ENCODE peak calls at places on chromosomes 16 and 17, in five cellular contexts. O is IMR-90, D is trophoblast cell, A is H9, M is mesendoderm. X is an unnamed sample.

GRCh38 chr17:63285566-63285965 is 160.5 kb downstream of the CYB561 start:
- DNase-seq in A (no peak), O (no peak), M (no peak), D (no peak), X (no peak)

GRCh38 chr17:79338142-79338541 is 263.5 kb downstream of the ENGASE start:
- DNase-seq in A (no peak), D (no peak), M (peak), O (no peak), X (no peak)

GRCh38 chr17:73589096-73589980 is 54.9 kb downstream of the SDK2 start:
- DNase-seq in O (no peak), D (no peak), M (peak), A (no peak), X (no peak)

GRCh38 chr17:54029196-54029595 is 206.5 kb downstream of the KIF2B start:
- DNase-seq in M (no peak), D (peak), O (no peak), A (no peak), X (no peak)

GRCh38 chr17:6643460-6644125 is 2.7 kb downstream of the TXNDC17 start:
- DNase-seq in A (no peak), D (no peak), M (no peak), O (peak), X (peak)

GRCh38 chr16:50627419-50627818 is 53.7 kb downstream of the SNX20 start:
- DNase-seq in M (peak), D (no peak), A (peak), O (no peak), X (no peak)

GRCh38 chr16:31382485-31383161 is 10.5 kb upstream of the ITGAD start:
- DNase-seq in A (peak), O (peak), D (peak), M (peak), X (no peak)

GRCh38 chr16:8905168-8905762 is 23.1 kb downstream of the LITAFD start:
- DNase-seq in O (peak), A (no peak), D (peak), M (peak), X (peak)

GRCh38 chr17:78075011-78075410 is 53.5 kb downstream of the TMC6 start:
- DNase-seq in D (no peak), M (no peak), O (no peak), A (no peak), X (no peak)

GRCh38 chr17:1605681-1606351 is 22.8 kb downstream of the SLC43A2 start:
- DNase-seq in A (no peak), D (no peak), O (no peak), M (no peak), X (no peak)

GRCh38 chr17:5536831-5537230 is 47.5 kb downstream of the NLRP1 start:
- DNase-seq in D (no peak), A (no peak), O (no peak), M (no peak), X (no peak)
- H3K18ac ChIP-seq in D (no peak), A (no peak), O (no peak), M (no peak), X (no peak)

GRCh38 chr16:28527985-28528384 is 10.8 kb downstream of the NUPR1 start:
- DNase-seq in O (no peak), D (no peak), M (no peak), A (no peak), X (no peak)

GRCh38 chr16:28526201-28527099 is 12.3 kb downstream of the NUPR1 start:
- DNase-seq in O (no peak), M (no peak), A (no peak), D (peak), X (no peak)

GRCh38 chr16:28521436-28521835 is 14.8 kb upstream of the IL27 start:
- DNase-seq in M (no peak), D (no peak), A (no peak), O (no peak), X (no peak)

GRCh38 chr16:28522792-28523191 is 16.0 kb downstream of the NUPR1 start:
- DNase-seq in O (no peak), D (no peak), A (no peak), M (no peak), X (no peak)

DNA sequence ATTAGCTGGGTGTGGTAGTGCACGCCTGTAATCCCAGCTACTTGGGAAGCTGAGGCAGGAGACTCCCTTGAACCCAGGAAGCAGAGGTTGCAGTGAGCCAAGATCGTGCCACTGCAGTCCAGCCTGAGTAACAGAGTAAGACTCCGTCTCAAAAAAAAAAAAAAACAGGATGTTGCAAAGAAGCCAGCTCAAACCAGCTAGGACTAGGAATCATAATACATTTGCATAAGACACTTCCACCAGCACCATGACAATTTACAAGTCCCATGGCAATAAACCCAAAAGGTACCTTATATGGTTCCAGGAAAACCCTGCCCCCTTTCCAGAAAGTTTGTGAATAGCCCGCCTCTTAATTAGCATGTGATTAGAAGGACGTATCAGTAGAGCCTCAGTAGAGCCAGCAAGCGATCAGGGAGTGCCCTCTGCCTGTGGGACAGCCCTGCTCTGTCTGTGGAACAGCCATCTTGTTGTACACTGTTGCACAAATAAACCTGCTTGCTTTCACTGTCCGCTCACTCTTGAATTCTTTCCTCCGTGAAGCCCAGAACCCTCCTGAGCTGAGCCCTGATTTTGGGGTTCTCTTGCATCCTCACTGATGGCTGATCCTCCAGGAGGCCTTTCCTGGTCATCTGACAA is 14.1 kb downstream of the NUPR1 start:
- DNase-seq in A (no peak), O (no peak), D (peak), M (no peak), X (no peak)
- H2AK5ac ChIP-seq in A (no peak), O (no peak), D (peak), M (no peak), X (no peak)

DNA sequence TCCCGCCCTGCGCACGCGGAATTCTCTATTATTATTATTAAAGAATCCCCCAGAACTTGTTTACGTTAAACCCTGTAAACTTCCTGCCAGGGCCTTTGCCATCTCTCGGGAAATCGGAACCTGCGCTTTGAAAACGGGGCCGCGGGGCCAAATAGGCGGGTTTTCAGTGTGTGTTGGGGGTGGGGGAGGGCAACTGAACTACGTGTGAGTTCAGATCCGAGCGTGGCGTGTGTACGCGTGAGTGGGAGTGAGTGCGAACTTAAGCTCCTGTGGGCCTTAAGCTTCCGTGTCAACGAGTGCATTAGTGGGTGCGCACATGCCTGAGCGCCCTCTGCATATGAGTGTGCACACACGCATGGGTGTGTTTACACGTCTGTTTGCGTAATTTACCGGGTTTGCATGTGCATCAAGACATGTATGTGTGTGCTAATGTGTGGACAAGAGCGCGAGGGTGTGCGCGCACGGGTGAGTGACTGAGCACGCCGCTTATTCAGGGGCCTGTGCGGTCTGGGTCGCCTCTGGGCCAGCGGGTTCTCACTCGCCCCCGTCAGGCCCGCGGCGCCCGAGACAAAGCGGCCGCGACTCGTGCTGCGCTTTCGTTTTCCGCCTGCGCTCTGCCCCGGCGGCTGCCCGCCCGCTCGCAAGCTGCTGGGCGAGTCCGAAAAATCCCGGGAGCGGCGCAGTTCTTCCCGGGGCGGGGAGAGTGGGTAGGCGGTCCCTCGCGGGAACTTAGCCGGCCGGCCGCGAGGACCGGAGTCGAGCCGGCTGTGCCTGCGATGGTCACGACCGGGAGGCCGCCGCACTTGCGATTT is 1.2 kb upstream of the FOXF1 start:
- DNase-seq in A (peak), O (peak), D (peak), M (peak), X (peak)
- H3K18ac ChIP-seq in A (no peak), O (peak), D (no peak), M (no peak), X (peak)

GRCh38 chr16:80691111-80691761 is 113.2 kb downstream of the CDYL2 start:
- DNase-seq in M (no peak), A (no peak), D (no peak), O (peak), X (no peak)
- H2AK5ac ChIP-seq in M (no peak), A (no peak), D (no peak), O (no peak), X (no peak)

GRCh38 chr17:39601758-39602532 is 5.8 kb downstream of the NEUROD2 start:
- DNase-seq in D (no peak), M (no peak), A (peak), O (no peak), X (no peak)
- H3K18ac ChIP-seq in D (no peak), M (no peak), A (no peak), O (no peak), X (no peak)

GRCh38 chr16:49599281-49599680 is 225.7 kb downstream of the C16orf78 start:
- DNase-seq in O (no peak), A (peak), D (no peak), M (no peak), X (no peak)
- H2AK5ac ChIP-seq in O (no peak), A (no peak), D (no peak), M (no peak), X (no peak)

GRCh38 chr17:57697197-57697596 is 47.9 kb downstream of the CCDC182 start:
- DNase-seq in A (no peak), M (no peak), D (no peak), O (no peak), X (no peak)

GRCh38 chr17:57696050-57696449 is 49.0 kb downstream of the CCDC182 start:
- DNase-seq in O (no peak), M (no peak), A (no peak), D (no peak), X (no peak)

GRCh38 chr17:57699751-57700186 is 45.3 kb downstream of the CCDC182 start:
- DNase-seq in M (no peak), D (no peak), O (no peak), A (no peak), X (no peak)

GRCh38 chr17:57701121-57701520 is 44.0 kb downstream of the CCDC182 start:
- DNase-seq in M (no peak), A (no peak), D (no peak), O (no peak), X (no peak)

GRCh38 chr17:57697891-57698708 is 47.0 kb downstream of the CCDC182 start:
- DNase-seq in D (no peak), A (no peak), O (no peak), M (peak), X (no peak)
- H3K18ac ChIP-seq in D (peak), A (no peak), O (no peak), M (no peak), X (no peak)

DNA sequence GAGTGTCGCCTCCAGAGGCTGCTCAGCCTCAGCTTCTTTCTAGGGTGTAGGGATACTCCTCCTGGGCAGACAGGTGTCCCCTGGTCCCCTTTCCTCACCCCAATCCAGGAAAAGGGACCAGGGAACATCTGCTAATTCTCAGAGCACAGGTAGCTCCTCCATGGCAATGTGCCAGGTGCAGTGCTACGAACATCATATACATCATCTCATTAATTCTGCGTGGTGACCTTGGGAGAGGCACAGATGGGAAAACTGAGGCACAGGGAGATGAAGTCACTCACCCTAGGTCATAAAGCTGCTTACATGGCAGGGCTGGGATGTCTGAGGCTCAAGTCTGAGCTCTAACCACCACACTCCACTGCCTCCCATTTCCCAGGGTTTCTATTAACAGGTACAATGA is 11.7 kb downstream of the HDAC5 start:
- DNase-seq in O (no peak), A (no peak), D (no peak), M (no peak), X (no peak)
- H2AK5ac ChIP-seq in O (peak), A (no peak), D (peak), M (peak), X (peak)